ENCODE peak calls at places on chromosome 6, in ten cellular contexts. U is stimulated activated CD4-positive, alpha-beta T cell treated with anti-CD3 and anti-CD28 coated beads, Interleukin-15, amount 100 ng/mL, for 1 hour; Q is AG09309; C is activated CD4-positive, alpha-beta T cell treated with anti-CD3 and anti-CD28 coated beads, Interleukin-2, amount 10 ng/mL, durations not matched to agents 24 days and 14 days; A is CD8-positive, alpha-beta T cell; E is left ventricle myocardium inferior; I is OCI-M1; K is tibial artery; P is SJSA1; X is GM04504. L is an unnamed sample.

GRCh38 chr6:166996406-166996805 is 2.8 kb upstream of the CEP43 start:
- DNase-seq in U (no peak), C (no peak), E (no peak), K (no peak), A (no peak), Q (no peak), P (no peak), X (no peak), I (peak), L (no peak)

GRCh38 chr6:63663147-63663877 is 27.7 kb downstream of the PHF3 start:
- DNase-seq in X (peak), A (no peak), K (no peak), P (peak), E (no peak), C (no peak), I (peak), U (no peak), Q (peak), L (no peak)

GRCh38 chr6:96794980-96795379 is 42.3 kb downstream of the GPR63 start:
- DNase-seq in E (no peak), P (peak), X (no peak), A (no peak), I (no peak), U (no peak), K (no peak), C (no peak), Q (no peak), L (no peak)

GRCh38 chr6:36355819-36356218 is 19.1 kb upstream of the BNIP5 start:
- DNase-seq in Q (peak), K (no peak), I (peak), E (no peak), C (no peak), P (no peak), X (no peak), A (no peak), U (no peak), L (no peak)

GRCh38 chr6:63307581-63308246 is 12.1 kb downstream of the LGSN start:
- DNase-seq in X (peak), K (no peak), A (no peak), P (peak), U (no peak), I (peak), C (peak), Q (peak), E (no peak), L (no peak)

GRCh38 chr6:105883966-105884365 is 202.2 kb upstream of the PRDM1 start:
- DNase-seq in X (no peak), P (no peak), K (no peak), A (no peak), E (no peak), C (peak), I (peak), U (no peak), Q (no peak), L (no peak)

GRCh38 chr6:169833258-169833794 is 81.9 kb downstream of the ERMARD start:
- DNase-seq in P (no peak), C (no peak), E (no peak), K (no peak), A (no peak), U (no peak), X (no peak), I (no peak), Q (no peak), L (no peak)

GRCh38 chr6:74041420-74041819 is 345.4 kb downstream of the CD109 start:
- DNase-seq in X (no peak), I (no peak), E (no peak), K (no peak), U (no peak), P (no peak), C (no peak), A (no peak), Q (no peak), L (peak)

GRCh38 chr6:51934098-51934497 is 153.3 kb downstream of the PKHD1 start:
- DNase-seq in U (no peak), Q (no peak), I (peak), C (no peak), E (no peak), A (no peak), K (no peak), P (no peak), X (no peak), L (no peak)

GRCh38 chr6:168039301-168039700 is 39.7 kb downstream of the FRMD1 start:
- DNase-seq in Q (no peak), E (no peak), P (no peak), K (no peak), A (no peak), U (no peak), I (no peak), X (no peak), C (no peak), L (peak)

GRCh38 chr6:142359271-142359960 is 57.6 kb downstream of the ADGRG6 start:
- DNase-seq in K (no peak), I (peak), E (no peak), P (no peak), Q (no peak), C (no peak), X (no peak), U (no peak), A (no peak), L (no peak)

GRCh38 chr6:74409447-74409846 is 713.4 kb downstream of the CD109 start:
- DNase-seq in X (peak), E (no peak), I (peak), K (no peak), P (peak), U (no peak), C (no peak), Q (peak), A (no peak), L (no peak)

GRCh38 chr6:40377173-40377806 is 209.9 kb downstream of the LRFN2 start:
- DNase-seq in I (peak), A (no peak), Q (no peak), K (no peak), E (no peak), U (no peak), C (no peak), P (no peak), X (no peak), L (no peak)

GRCh38 chr6:9295641-9296040 is 860.3 kb upstream of the SLC35B3 start:
- DNase-seq in C (no peak), A (no peak), I (no peak), X (no peak), P (no peak), E (no peak), U (no peak), K (no peak), Q (no peak), L (no peak)

GRCh38 chr6:41922154-41922553 is 855 bp downstream of the BYSL start:
- DNase-seq in E (no peak), I (peak), K (no peak), A (no peak), Q (no peak), X (no peak), U (no peak), C (no peak), P (no peak), L (no peak)

GRCh38 chr6:27940766-27941165 is 16.3 kb upstream of the OR2B6 start:
- DNase-seq in I (peak), P (no peak), A (no peak), U (no peak), E (no peak), Q (no peak), C (no peak), X (no peak), K (no peak), L (no peak)

GRCh38 chr6:30748301-30748769 is 4.0 kb upstream of the IER3 start:
- DNase-seq in P (no peak), I (no peak), K (no peak), X (no peak), U (no peak), Q (no peak), C (no peak), A (no peak), E (no peak), L (no peak)

GRCh38 chr6:146359123-146359522 is 184.5 kb upstream of the RAB32 start:
- DNase-seq in C (no peak), U (no peak), E (no peak), I (peak), X (no peak), Q (no peak), K (no peak), P (no peak), A (no peak), L (no peak)

GRCh38 chr6:30752164-30752927 is 8.0 kb upstream of the IER3 start:
- DNase-seq in U (no peak), Q (peak), P (peak), K (peak), X (peak), C (no peak), E (peak), A (no peak), I (peak), L (peak)

GRCh38 chr6:71886184-71887005 is at the start of gene RIMS1:
- DNase-seq in C (no peak), K (peak), E (no peak), I (no peak), A (no peak), U (no peak), Q (no peak), X (no peak), P (no peak), L (peak)

GRCh38 chr6:41061196-41061726 is 8.3 kb downstream of the APOBEC2 start:
- DNase-seq in K (no peak), Q (no peak), U (no peak), A (no peak), E (no peak), P (no peak), X (no peak), I (no peak), C (no peak), L (no peak)

GRCh38 chr6:16547586-16547985 is 213.7 kb downstream of the ATXN1 start:
- DNase-seq in K (no peak), A (no peak), I (peak), E (no peak), C (no peak), Q (no peak), X (no peak), P (no peak), U (no peak), L (no peak)

GRCh38 chr6:89411019-89411268 is 1.1 kb downstream of the RRAGD start:
- DNase-seq in Q (no peak), A (no peak), E (no peak), I (peak), X (no peak), C (peak), P (no peak), U (no peak), K (peak), L (no peak)

GRCh38 chr6:130452336-130452735 is 86.5 kb downstream of the TMEM200A start:
- DNase-seq in K (no peak), U (no peak), A (no peak), X (no peak), Q (no peak), P (no peak), E (no peak), I (no peak), C (no peak), L (no peak)

GRCh38 chr6:68575765-68576439 is 59.2 kb upstream of the ADGRB3 start:
- DNase-seq in C (no peak), K (no peak), I (peak), Q (no peak), X (no peak), U (no peak), P (no peak), E (no peak), A (no peak), L (no peak)

GRCh38 chr6:54778731-54779130 is 67.8 kb upstream of the FAM83B start:
- DNase-seq in K (no peak), A (no peak), P (no peak), X (no peak), I (no peak), Q (no peak), C (no peak), U (no peak), E (no peak), L (no peak)

GRCh38 chr6:5670381-5670780 is 336.3 kb downstream of the NRN1 start:
- DNase-seq in P (no peak), I (no peak), E (no peak), U (no peak), X (no peak), K (no peak), C (no peak), Q (no peak), A (no peak), L (no peak)

GRCh38 chr6:33082702-33083101 is 6.9 kb downstream of the HLA-DPB1 start:
- DNase-seq in Q (no peak), P (no peak), K (no peak), I (peak), X (no peak), A (no peak), U (no peak), E (peak), C (peak), L (no peak)

GRCh38 chr6:129938242-129939020 is 77.3 kb upstream of the TMEM244 start:
- DNase-seq in Q (no peak), P (no peak), X (no peak), C (no peak), A (no peak), I (no peak), K (no peak), E (no peak), U (no peak), L (no peak)

GRCh38 chr6:149964243-149965190 is 774 bp downstream of the ULBP1 start:
- DNase-seq in P (no peak), X (peak), K (no peak), A (no peak), U (no peak), E (no peak), I (no peak), C (peak), Q (no peak), L (no peak)

GRCh38 chr6:133590814-133591213 is 298.1 kb upstream of the TCF21 start:
- DNase-seq in C (no peak), P (no peak), Q (no peak), I (peak), K (no peak), E (no peak), U (no peak), A (no peak), X (no peak), L (no peak)